ENCODE peak calls at places on chromosomes 16 and 17, in nine cellular contexts. One of them, this sample, is unnamed.

GRCh38 chr17:81200695-81201580 is 21.8 kb downstream of the CEP131 start:
- DNase-seq in mammary epithelial cell: peak
- DNase-seq in tibial nerve: peak
- DNase-seq in AG04450: peak
- DNase-seq in hepatocyte: peak
- DNase-seq in neural progenitor cell: peak
- DNase-seq in fibroblast of lung: peak
- DNase-seq in ovary: no peak
- DNase-seq in uterus: no peak
- DNase-seq in this sample: peak

GRCh38 chr16:84633622-84634021 is 14.7 kb upstream of the KLHL36 start:
- DNase-seq in mammary epithelial cell: no peak
- DNase-seq in uterus: peak
- DNase-seq in tibial nerve: peak
- DNase-seq in AG04450: no peak
- DNase-seq in hepatocyte: no peak
- DNase-seq in neural progenitor cell: no peak
- DNase-seq in ovary: peak
- DNase-seq in fibroblast of lung: no peak
- DNase-seq in this sample: no peak

GRCh38 chr17:64259436-64259835 is 3.6 kb downstream of the TEX2 start:
- DNase-seq in neural progenitor cell: no peak
- DNase-seq in AG04450: no peak
- DNase-seq in mammary epithelial cell: no peak
- DNase-seq in tibial nerve: no peak
- DNase-seq in ovary: no peak
- DNase-seq in fibroblast of lung: no peak
- DNase-seq in hepatocyte: no peak
- DNase-seq in uterus: no peak
- DNase-seq in this sample: no peak

GRCh38 chr17:78745407-78746088 is 36.5 kb downstream of the CYTH1 start:
- DNase-seq in AG04450: no peak
- DNase-seq in hepatocyte: peak
- DNase-seq in mammary epithelial cell: no peak
- DNase-seq in neural progenitor cell: peak
- DNase-seq in uterus: no peak
- DNase-seq in fibroblast of lung: peak
- DNase-seq in ovary: no peak
- DNase-seq in tibial nerve: no peak
- DNase-seq in this sample: peak

GRCh38 chr17:4764612-4765011 is 7.1 kb upstream of the TM4SF5 start:
- DNase-seq in uterus: no peak
- DNase-seq in fibroblast of lung: no peak
- DNase-seq in hepatocyte: no peak
- DNase-seq in AG04450: no peak
- DNase-seq in neural progenitor cell: no peak
- DNase-seq in mammary epithelial cell: no peak
- DNase-seq in tibial nerve: no peak
- DNase-seq in ovary: no peak
- DNase-seq in this sample: no peak

GRCh38 chr16:54285414-54286066 is 1.0 kb downstream of the IRX3 start:
- DNase-seq in mammary epithelial cell: peak
- DNase-seq in neural progenitor cell: peak
- DNase-seq in uterus: no peak
- DNase-seq in fibroblast of lung: no peak
- DNase-seq in tibial nerve: no peak
- DNase-seq in AG04450: no peak
- DNase-seq in ovary: no peak
- DNase-seq in hepatocyte: no peak
- DNase-seq in this sample: peak

GRCh38 chr17:79045001-79045729 is 21.2 kb downstream of the C1QTNF1 start:
- DNase-seq in tibial nerve: no peak
- DNase-seq in uterus: no peak
- DNase-seq in neural progenitor cell: no peak
- DNase-seq in ovary: no peak
- DNase-seq in fibroblast of lung: no peak
- DNase-seq in AG04450: no peak
- DNase-seq in mammary epithelial cell: no peak
- DNase-seq in hepatocyte: no peak
- DNase-seq in this sample: no peak

GRCh38 chr16:22946433-22946832 is 132.5 kb downstream of the HS3ST2 start:
- DNase-seq in uterus: no peak
- DNase-seq in tibial nerve: no peak
- DNase-seq in mammary epithelial cell: no peak
- DNase-seq in fibroblast of lung: no peak
- DNase-seq in AG04450: no peak
- DNase-seq in hepatocyte: no peak
- DNase-seq in ovary: no peak
- DNase-seq in neural progenitor cell: no peak
- DNase-seq in this sample: no peak

GRCh38 chr17:266701-267656 is 85.5 kb upstream of the DOC2B start:
- DNase-seq in fibroblast of lung: no peak
- DNase-seq in hepatocyte: no peak
- DNase-seq in mammary epithelial cell: no peak
- DNase-seq in uterus: peak
- DNase-seq in neural progenitor cell: peak
- DNase-seq in tibial nerve: no peak
- DNase-seq in AG04450: no peak
- DNase-seq in ovary: no peak
- DNase-seq in this sample: peak

GRCh38 chr17:2259769-2260536 is 43.6 kb downstream of the SMG6 start:
- DNase-seq in mammary epithelial cell: no peak
- DNase-seq in hepatocyte: peak
- DNase-seq in tibial nerve: no peak
- DNase-seq in AG04450: no peak
- DNase-seq in neural progenitor cell: no peak
- DNase-seq in uterus: peak
- DNase-seq in fibroblast of lung: no peak
- DNase-seq in ovary: no peak
- DNase-seq in this sample: no peak

DNA sequence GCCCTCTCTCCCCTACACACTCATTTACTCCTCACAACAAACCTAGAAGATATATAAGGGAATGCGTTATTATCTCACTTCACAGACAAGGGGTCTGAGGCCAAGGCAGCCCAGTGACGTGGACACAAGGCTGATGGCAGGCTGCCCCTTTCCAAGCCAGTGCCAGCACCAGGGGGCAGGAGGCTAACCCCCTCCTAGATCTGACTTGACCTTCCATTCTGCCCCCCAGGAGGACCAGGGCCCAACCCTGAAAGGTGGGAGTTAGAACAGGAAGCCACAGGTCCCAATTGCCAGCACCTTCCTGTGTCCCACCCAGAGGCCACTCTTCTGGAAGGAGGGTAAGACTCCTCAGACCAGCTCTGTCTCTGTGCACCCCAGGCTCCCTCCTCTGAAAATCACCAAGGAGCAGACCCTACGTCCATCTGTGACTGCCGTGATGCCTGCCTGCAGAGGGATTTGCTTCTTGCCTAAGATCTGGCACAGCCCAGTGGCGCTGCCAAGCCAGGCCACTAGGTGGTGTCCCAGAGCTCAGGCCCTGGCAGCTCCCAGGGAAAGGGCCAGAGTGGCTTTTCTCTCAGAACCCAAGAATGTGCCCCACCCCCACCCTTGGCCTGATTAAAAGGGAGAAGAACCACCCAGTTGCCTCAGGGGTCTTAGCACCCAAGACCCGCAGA is 42.4 kb upstream of the MRPS23 start:
- DNase-seq in hepatocyte: peak
- DNase-seq in neural progenitor cell: peak
- DNase-seq in uterus: peak
- DNase-seq in mammary epithelial cell: no peak
- DNase-seq in ovary: peak
- DNase-seq in fibroblast of lung: peak
- DNase-seq in tibial nerve: peak
- DNase-seq in AG04450: peak
- DNase-seq in this sample: peak
- TF ChIP-seq CTCF in hepatocyte: peak
- TF ChIP-seq CTCF in neural progenitor cell: peak
- TF ChIP-seq CTCF in uterus: peak
- TF ChIP-seq CTCF in mammary epithelial cell: peak
- TF ChIP-seq CTCF in ovary: peak
- TF ChIP-seq CTCF in fibroblast of lung: peak
- TF ChIP-seq CTCF in tibial nerve: peak
- TF ChIP-seq CTCF in AG04450: peak
- TF ChIP-seq CTCF in this sample: peak

GRCh38 chr17:28703552-28704218 is 8.0 kb downstream of the PROCA1 start:
- DNase-seq in fibroblast of lung: no peak
- DNase-seq in ovary: no peak
- DNase-seq in neural progenitor cell: no peak
- DNase-seq in mammary epithelial cell: no peak
- DNase-seq in tibial nerve: no peak
- DNase-seq in uterus: no peak
- DNase-seq in AG04450: no peak
- DNase-seq in hepatocyte: no peak
- DNase-seq in this sample: no peak

GRCh38 chr17:28700830-28701492 is 10.7 kb downstream of the PROCA1 start:
- DNase-seq in tibial nerve: no peak
- DNase-seq in uterus: no peak
- DNase-seq in mammary epithelial cell: no peak
- DNase-seq in neural progenitor cell: no peak
- DNase-seq in fibroblast of lung: no peak
- DNase-seq in ovary: no peak
- DNase-seq in AG04450: no peak
- DNase-seq in hepatocyte: no peak
- DNase-seq in this sample: no peak

GRCh38 chr17:28701987-28702751 is 9.5 kb downstream of the PROCA1 start:
- DNase-seq in hepatocyte: no peak
- DNase-seq in uterus: no peak
- DNase-seq in fibroblast of lung: no peak
- DNase-seq in neural progenitor cell: no peak
- DNase-seq in tibial nerve: no peak
- DNase-seq in mammary epithelial cell: no peak
- DNase-seq in AG04450: no peak
- DNase-seq in ovary: no peak
- DNase-seq in this sample: no peak

GRCh38 chr17:28704219-28704858 is 7.3 kb downstream of the PROCA1 start:
- DNase-seq in hepatocyte: no peak
- DNase-seq in uterus: no peak
- DNase-seq in tibial nerve: no peak
- DNase-seq in mammary epithelial cell: no peak
- DNase-seq in fibroblast of lung: no peak
- DNase-seq in AG04450: no peak
- DNase-seq in ovary: no peak
- DNase-seq in neural progenitor cell: no peak
- DNase-seq in this sample: no peak

DNA sequence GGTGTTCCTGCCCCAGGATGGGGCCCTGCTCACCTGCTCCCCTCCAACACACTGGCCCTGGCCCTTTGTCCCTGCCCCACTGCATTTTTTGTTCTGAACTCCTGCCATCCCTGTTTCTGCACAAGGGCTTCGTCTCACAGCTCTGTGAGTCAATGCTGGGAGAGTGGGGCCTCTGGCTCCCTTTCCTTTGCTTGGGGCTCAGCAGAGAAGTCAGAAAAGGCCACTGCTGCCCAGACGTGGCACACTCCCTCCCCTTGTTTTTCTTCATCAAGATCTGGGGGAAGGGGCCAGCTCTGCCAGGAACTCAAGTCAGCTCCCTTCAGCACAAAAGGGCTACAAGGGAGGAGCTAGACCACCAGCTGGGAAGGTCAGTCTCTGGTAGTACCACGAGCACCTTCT is 8.9 kb downstream of the PROCA1 start:
- DNase-seq in AG04450: no peak
- DNase-seq in uterus: no peak
- DNase-seq in mammary epithelial cell: no peak
- DNase-seq in fibroblast of lung: no peak
- DNase-seq in hepatocyte: no peak
- DNase-seq in tibial nerve: no peak
- DNase-seq in neural progenitor cell: peak
- DNase-seq in ovary: no peak
- DNase-seq in this sample: no peak
- H3K27ac ChIP-seq in AG04450: no peak
- H3K27ac ChIP-seq in uterus: no peak
- H3K27ac ChIP-seq in mammary epithelial cell: no peak
- H3K27ac ChIP-seq in fibroblast of lung: no peak
- H3K27ac ChIP-seq in hepatocyte: no peak
- H3K27ac ChIP-seq in tibial nerve: no peak
- H3K27ac ChIP-seq in neural progenitor cell: peak
- H3K27ac ChIP-seq in ovary: no peak
- H3K27ac ChIP-seq in this sample: no peak

DNA sequence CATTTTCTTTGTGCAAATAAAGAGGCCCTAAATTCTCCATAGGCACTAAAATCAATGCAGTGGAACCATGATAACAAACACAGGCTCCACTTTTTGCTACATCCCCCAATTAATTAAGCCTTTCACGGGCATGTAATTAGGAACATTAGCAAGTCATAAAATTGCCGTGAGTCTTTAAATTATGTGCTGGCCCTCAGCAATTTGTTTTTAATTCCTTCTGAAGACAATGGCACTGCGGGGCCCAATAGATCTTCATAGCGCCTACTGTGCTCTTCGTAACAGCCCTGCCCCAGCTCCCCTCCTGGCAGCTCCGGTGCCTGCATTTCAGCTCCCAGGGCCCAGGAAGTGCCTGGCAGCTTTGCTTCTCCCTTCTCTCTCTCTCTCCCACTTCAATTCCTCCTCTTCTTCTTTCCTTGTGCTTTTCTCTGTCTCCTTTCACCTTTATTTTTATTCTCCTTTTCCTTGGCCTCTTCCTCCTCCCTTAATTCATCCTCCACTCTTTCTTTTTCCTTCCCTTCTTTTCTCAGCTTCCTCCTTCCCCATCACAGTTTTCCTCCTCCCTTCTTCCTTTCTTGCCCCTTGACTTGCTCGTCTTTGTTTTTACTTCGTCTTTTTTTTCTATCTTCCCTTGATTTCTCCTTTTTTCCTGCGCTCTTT is 99.5 kb upstream of the LHX1 start:
- DNase-seq in ovary: no peak
- DNase-seq in AG04450: no peak
- DNase-seq in hepatocyte: no peak
- DNase-seq in mammary epithelial cell: no peak
- DNase-seq in neural progenitor cell: peak
- DNase-seq in fibroblast of lung: no peak
- DNase-seq in tibial nerve: no peak
- DNase-seq in uterus: no peak
- DNase-seq in this sample: no peak
- TF ChIP-seq CTCF in ovary: no peak
- TF ChIP-seq CTCF in AG04450: no peak
- TF ChIP-seq CTCF in hepatocyte: no peak
- TF ChIP-seq CTCF in mammary epithelial cell: no peak
- TF ChIP-seq CTCF in neural progenitor cell: peak
- TF ChIP-seq CTCF in fibroblast of lung: no peak
- TF ChIP-seq CTCF in tibial nerve: no peak
- TF ChIP-seq CTCF in uterus: no peak
- TF ChIP-seq CTCF in this sample: no peak

DNA sequence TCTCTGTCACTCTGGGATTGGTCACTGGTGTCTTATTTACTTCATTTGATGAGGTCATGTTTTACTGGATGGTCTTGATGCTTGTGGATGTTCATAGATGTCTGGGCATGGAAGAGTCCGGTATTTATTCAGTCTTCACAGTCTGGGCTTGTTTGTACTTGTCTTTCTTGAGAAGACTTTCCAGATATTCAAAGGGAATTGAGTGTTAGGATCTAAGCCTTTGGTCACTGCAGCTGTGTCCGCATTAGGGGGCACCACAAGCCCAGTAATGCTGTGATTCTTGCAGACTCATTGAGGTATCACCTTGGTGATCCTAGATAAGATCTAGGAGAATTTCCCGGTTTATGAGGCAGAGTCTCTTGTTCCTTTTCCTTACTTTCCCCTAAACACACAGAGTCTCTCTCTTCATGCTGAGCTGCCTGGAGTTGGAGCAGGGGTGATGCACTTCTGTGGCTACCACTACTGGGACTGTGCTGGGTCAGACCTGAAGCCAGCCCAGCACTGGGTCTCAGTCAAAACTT is 214.7 kb downstream of the SPECC1 start:
- DNase-seq in tibial nerve: no peak
- DNase-seq in neural progenitor cell: no peak
- DNase-seq in AG04450: no peak
- DNase-seq in uterus: no peak
- DNase-seq in ovary: no peak
- DNase-seq in fibroblast of lung: no peak
- DNase-seq in mammary epithelial cell: peak
- DNase-seq in hepatocyte: no peak
- DNase-seq in this sample: no peak
- H3K27ac ChIP-seq in tibial nerve: no peak
- H3K27ac ChIP-seq in neural progenitor cell: no peak
- H3K27ac ChIP-seq in AG04450: no peak
- H3K27ac ChIP-seq in uterus: no peak
- H3K27ac ChIP-seq in ovary: peak
- H3K27ac ChIP-seq in fibroblast of lung: no peak
- H3K27ac ChIP-seq in mammary epithelial cell: peak
- H3K27ac ChIP-seq in hepatocyte: no peak
- H3K27ac ChIP-seq in this sample: no peak

This sample was measured in cardiac muscle cell.